ENCODE peak calls at places on chromosomes 2 and 18, in nine cellular contexts. G is aorta; B is A549; R is mucosa of descending colon; E is right lobe of liver; Y is CD8-positive, alpha-beta T cell; T is adrenal gland; S is HCT116; V is CD4-positive, CD25-positive, alpha-beta regulatory T cell. W is an unnamed sample.

GRCh38 chr2:231395188-231396057 is at the start of gene B3GNT7:
- DNase-seq in G (no peak), S (no peak), V (no peak), B (no peak), Y (no peak), E (no peak), R (peak; percentile 83), T (peak; percentile 29), W (no peak)

GRCh38 chr18:58545338-58546096 is 83.4 kb downstream of the ALPK2 start:
- DNase-seq in Y (no peak), V (no peak), T (no peak), E (no peak), B (no peak), S (no peak), R (no peak), G (no peak), W (no peak)

GRCh38 chr2:16613475-16613874 is 52.2 kb downstream of the CYRIA start:
- DNase-seq in E (no peak), S (no peak), V (peak; percentile 18), T (no peak), B (peak; percentile 30), Y (no peak), R (no peak), G (no peak), W (no peak)

GRCh38 chr18:21682276-21683051 is 22.1 kb downstream of the ABHD3 start:
- DNase-seq in G (no peak), E (no peak), R (no peak), S (no peak), V (peak; percentile 89), Y (peak; percentile 62), B (no peak), T (no peak), W (no peak)

GRCh38 chr2:160367887-160368286 is 125.7 kb downstream of the RBMS1 start:
- DNase-seq in G (no peak), Y (no peak), S (no peak), V (no peak), E (no peak), T (no peak), B (peak; percentile 34), R (no peak), W (no peak)

GRCh38 chr2:54514819-54515569 is 58.9 kb downstream of the SPTBN1 start:
- DNase-seq in Y (no peak), T (no peak), B (no peak), G (no peak), E (no peak), R (no peak), V (no peak), S (no peak), W (no peak)

GRCh38 chr2:156593011-156593921 is 157.1 kb downstream of the GPD2 start:
- DNase-seq in R (no peak), V (no peak), S (no peak), T (no peak), G (no peak), B (no peak), Y (no peak), E (no peak), W (no peak)

GRCh38 chr2:123696799-123697410 is 328.2 kb upstream of the CNTNAP5 start:
- DNase-seq in T (no peak), S (no peak), E (no peak), V (no peak), B (no peak), R (no peak), Y (no peak), G (no peak), W (no peak)

GRCh38 chr2:6942848-6943247 is 25.6 kb downstream of the RNF144A start:
- DNase-seq in V (no peak), B (no peak), G (no peak), T (no peak), R (no peak), E (no peak), S (no peak), Y (no peak), W (no peak)

GRCh38 chr2:130894326-130894942 is 57.7 kb downstream of the ARHGEF4 start:
- DNase-seq in B (no peak), E (no peak), R (no peak), T (no peak), V (no peak), G (no peak), S (no peak), Y (no peak), W (no peak)

GRCh38 chr2:206212673-206213513 is 53.2 kb downstream of the EEF1B2 start:
- DNase-seq in B (no peak), R (no peak), T (no peak), E (no peak), S (no peak), Y (no peak), V (no peak), G (no peak), W (no peak)

GRCh38 chr2:70124983-70125480 is 37.8 kb downstream of the PCBP1 start:
- DNase-seq in G (peak; percentile 84), T (peak; percentile 78), Y (peak; percentile 85), E (peak; percentile 71), B (peak; percentile 70), S (no peak), V (peak; percentile 77), R (peak; percentile 79), W (peak; percentile 71)

GRCh38 chr2:70123829-70124117 is 36.5 kb downstream of the PCBP1 start:
- DNase-seq in B (no peak), G (no peak), E (no peak), R (no peak), S (no peak), V (no peak), T (no peak), Y (no peak), W (no peak)

GRCh38 chr2:70132244-70133126 is 45.2 kb downstream of the PCBP1 start:
- DNase-seq in S (no peak), B (peak; percentile 68), G (no peak), Y (peak; percentile 72), E (no peak), T (no peak), R (peak; percentile 59), V (peak; percentile 87), W (peak; percentile 39)

GRCh38 chr2:70125498-70125898 is 38.2 kb downstream of the PCBP1 start:
- DNase-seq in E (no peak), B (no peak), V (peak; percentile 46), R (no peak), G (no peak), Y (no peak), S (no peak), T (no peak), W (no peak)

GRCh38 chr2:70127920-70128444 is 40.7 kb downstream of the PCBP1 start:
- DNase-seq in Y (no peak), T (no peak), S (no peak), V (no peak), G (no peak), R (no peak), E (no peak), B (no peak), W (no peak)
- H3K4me1 ChIP-seq in Y (peaks cover 68% of the 10 kb centered on the region), T (peaks cover 23% of the 10 kb centered on the region), S (peaks cover 32% of the 10 kb centered on the region), V (peaks cover 76% of the 10 kb centered on the region), G (no peaks in the 10 kb centered on the region), R (peaks cover 25% of the 10 kb centered on the region), E (no peaks in the 10 kb centered on the region), B (peaks cover 47% of the 10 kb centered on the region), W (peaks cover 55% of the 10 kb centered on the region)

DNA sequence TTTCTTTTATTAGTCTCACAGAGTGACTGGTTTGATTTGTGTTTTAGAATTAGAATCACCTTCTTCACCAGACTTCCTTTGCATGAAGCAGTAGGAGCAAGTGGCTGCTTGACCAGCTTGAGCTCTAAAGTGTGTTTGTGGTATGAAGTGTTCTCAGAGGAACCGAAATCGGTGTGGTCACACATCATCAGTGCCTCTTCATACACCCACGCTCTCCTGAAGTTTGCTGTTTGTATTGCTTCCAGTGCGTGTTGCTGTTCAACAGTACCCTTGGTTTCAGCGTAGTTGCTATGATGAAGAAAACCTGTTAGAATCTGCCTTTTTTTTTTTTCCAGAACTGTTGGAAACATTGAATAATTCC is 77.9 kb downstream of the LIMS1 start:
- DNase-seq in E (no peak), B (no peak), V (peak; percentile 47), G (no peak), Y (no peak), S (no peak), R (no peak), T (no peak), W (no peak)
- H3K4me1 ChIP-seq in E (no peaks in the 10 kb centered on the region), B (peaks cover 22% of the 10 kb centered on the region), V (peaks cover 88% of the 10 kb centered on the region), G (no peaks in the 10 kb centered on the region), Y (peaks cover 5% of the 10 kb centered on the region), S (peaks cover 10% of the 10 kb centered on the region), R (peaks cover 45% of the 10 kb centered on the region), T (peaks cover 5% of the 10 kb centered on the region), W (peaks cover 31% of the 10 kb centered on the region)

DNA sequence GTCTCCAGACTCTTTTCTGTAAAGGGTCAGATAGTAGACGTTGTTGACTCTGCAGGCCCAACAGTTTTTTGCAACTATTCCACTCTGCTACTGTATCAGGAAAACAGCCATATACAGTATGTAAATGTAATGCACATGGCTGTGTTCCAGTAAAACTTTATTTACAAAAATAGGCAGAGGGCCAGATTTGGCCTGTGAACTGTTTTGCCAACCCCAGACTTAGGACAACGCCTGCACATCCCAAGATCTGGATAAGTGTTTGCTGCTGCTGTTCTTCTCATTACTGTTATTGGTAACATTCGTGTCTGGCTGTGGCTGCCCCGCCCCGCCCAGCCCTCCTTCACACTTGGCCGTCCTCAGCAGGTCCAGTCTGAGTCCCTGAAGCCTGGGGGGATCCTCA is 94.6 kb upstream of the MCFD2 start:
- DNase-seq in T (no peak), V (no peak), R (no peak), S (no peak), E (no peak), Y (no peak), G (no peak), B (no peak), W (no peak)
- H3K4me1 ChIP-seq in T (peaks cover 29% of the 10 kb centered on the region), V (no peaks in the 10 kb centered on the region), R (no peaks in the 10 kb centered on the region), S (peaks cover 5% of the 10 kb centered on the region), E (no peaks in the 10 kb centered on the region), Y (no peaks in the 10 kb centered on the region), G (peaks cover 5% of the 10 kb centered on the region), B (peaks cover 17% of the 10 kb centered on the region), W (peaks cover 31% of the 10 kb centered on the region)

GRCh38 chr2:237706257-237706656 is 78.9 kb downstream of the LRRFIP1 start:
- DNase-seq in B (no peak), T (no peak), V (no peak), G (no peak), R (no peak), Y (no peak), E (peak; percentile 39), S (no peak), W (no peak)

GRCh38 chr2:237707859-237708398 is 80.5 kb downstream of the LRRFIP1 start:
- DNase-seq in R (no peak), G (no peak), T (no peak), E (peak; percentile 24), V (peak; percentile 32), B (no peak), Y (no peak), S (no peak), W (no peak)

GRCh38 chr2:237704476-237705224 is 77.3 kb downstream of the LRRFIP1 start:
- DNase-seq in S (no peak), T (no peak), G (no peak), B (no peak), Y (no peak), V (peak; percentile 58), E (peak; percentile 37), R (no peak), W (no peak)

GRCh38 chr2:237702439-237703397 is 75.3 kb downstream of the LRRFIP1 start:
- DNase-seq in B (no peak), G (peak; percentile 85), T (no peak), R (peak; percentile 58), V (peak; percentile 42), Y (no peak), S (no peak), E (no peak), W (peak; percentile 67)

GRCh38 chr2:237705225-237705524 is 77.8 kb downstream of the LRRFIP1 start:
- DNase-seq in E (no peak), R (no peak), T (no peak), B (no peak), S (no peak), V (no peak), G (no peak), Y (no peak), W (no peak)
- H3K4me1 ChIP-seq in E (no peaks in the 10 kb centered on the region), R (peaks cover 57% of the 10 kb centered on the region), T (peaks cover 29% of the 10 kb centered on the region), B (peaks cover 39% of the 10 kb centered on the region), S (no peaks in the 10 kb centered on the region), V (peaks cover 67% of the 10 kb centered on the region), G (peaks cover 2% of the 10 kb centered on the region), Y (peaks cover 82% of the 10 kb centered on the region), W (peaks cover 92% of the 10 kb centered on the region)

W was measured in psoas muscle.